ENCODE peak calls at places on chromosomes 7 and 10, in nine cellular contexts. M is H54, F is heart right ventricle, T is H7, Q is GM04504, R is NCI-H1105 treated with DMSO at 0.1 percent for 48 hours, Y is NCI-H187 treated with DMSO at 0.1 percent for 48 hours, E is left ventricle myocardium superior, I is left cardiac atrium. V is an unnamed sample.

GRCh38 chr10:86988501-86988900 is 20.2 kb downstream of the ADIRF start:
- DNase-seq in F (no peak), R (no peak), M (no peak), I (no peak), T (no peak), Y (no peak), E (no peak), Q (no peak), V (no peak)

GRCh38 chr7:155452505-155453295 is 5.2 kb upstream of the EN2 start:
- DNase-seq in R (no peak), I (no peak), Y (no peak), F (no peak), T (no peak), Q (no peak), E (no peak), M (no peak), V (no peak)

GRCh38 chr7:159137906-159138305 is 6.8 kb downstream of the VIPR2 start:
- DNase-seq in M (no peak), E (no peak), R (no peak), F (no peak), T (no peak), Y (no peak), Q (no peak), I (no peak), V (no peak)

GRCh38 chr7:159218216-159219006 is 73.7 kb upstream of the VIPR2 start:
- DNase-seq in Q (no peak), R (no peak), T (peak), Y (no peak), M (no peak), F (no peak), I (no peak), E (no peak), V (no peak)

GRCh38 chr10:125521721-125522680 is 161.0 kb downstream of the TEX36 start:
- DNase-seq in I (no peak), E (no peak), M (peak), Y (no peak), Q (no peak), T (peak), F (no peak), R (no peak), V (no peak)

GRCh38 chr10:105262666-105263065 is 621.6 kb downstream of the SORCS3 start:
- DNase-seq in F (no peak), Y (no peak), T (no peak), Q (no peak), E (no peak), M (no peak), I (no peak), R (no peak), V (no peak)

GRCh38 chr7:117323877-117324699 is 1.2 kb upstream of the WNT2 start:
- DNase-seq in M (no peak), Q (peak), E (peak), R (peak), Y (no peak), T (peak), F (peak), I (peak), V (no peak)

GRCh38 chr10:29377333-29377961 is 88.6 kb downstream of the LYZL1 start:
- DNase-seq in F (no peak), R (peak), Q (no peak), E (no peak), M (no peak), T (peak), Y (no peak), I (no peak), V (no peak)

V was measured in NCI-H1436 treated with DMSO at 0.1 percent for 48 hours.